ENCODE peak calls at places on chromosomes 5 and 9, in ten cellular contexts. One of them, this sample, is unnamed.

GRCh38 chr9:2424564-2425153 is 196.9 kb upstream of the VLDLR start:
- DNase-seq in adrenal gland: no peak
- DNase-seq in AG08396: no peak
- DNase-seq in GM23248: peak
- DNase-seq in cerebellum: no peak
- DNase-seq in mesothelial cell of epicardium: no peak
- DNase-seq in effector CD8-positive, alpha-beta T cell: no peak
- DNase-seq in PC-9: no peak
- DNase-seq in activated CD4-positive, alpha-beta T cell treated with anti-CD3 and anti-CD28 coated beads for 36 hours: no peak
- DNase-seq in HuH-7: no peak
- DNase-seq in this sample: no peak

GRCh38 chr9:121073038-121073437 is 1.7 kb upstream of the CNTRL start:
- DNase-seq in adrenal gland: peak
- DNase-seq in activated CD4-positive, alpha-beta T cell treated with anti-CD3 and anti-CD28 coated beads for 36 hours: no peak
- DNase-seq in AG08396: peak
- DNase-seq in cerebellum: no peak
- DNase-seq in PC-9: no peak
- DNase-seq in HuH-7: no peak
- DNase-seq in effector CD8-positive, alpha-beta T cell: no peak
- DNase-seq in mesothelial cell of epicardium: no peak
- DNase-seq in GM23248: peak
- DNase-seq in this sample: peak

GRCh38 chr5:175856408-175856807 is 15.0 kb upstream of the CPLX2 start:
- DNase-seq in PC-9: no peak
- DNase-seq in HuH-7: no peak
- DNase-seq in GM23248: no peak
- DNase-seq in activated CD4-positive, alpha-beta T cell treated with anti-CD3 and anti-CD28 coated beads for 36 hours: no peak
- DNase-seq in AG08396: no peak
- DNase-seq in effector CD8-positive, alpha-beta T cell: no peak
- DNase-seq in cerebellum: no peak
- DNase-seq in adrenal gland: no peak
- DNase-seq in mesothelial cell of epicardium: no peak
- DNase-seq in this sample: no peak

GRCh38 chr5:146409081-146409671 is 38.0 kb upstream of the TCERG1 start:
- DNase-seq in PC-9: no peak
- DNase-seq in effector CD8-positive, alpha-beta T cell: no peak
- DNase-seq in adrenal gland: no peak
- DNase-seq in activated CD4-positive, alpha-beta T cell treated with anti-CD3 and anti-CD28 coated beads for 36 hours: no peak
- DNase-seq in mesothelial cell of epicardium: no peak
- DNase-seq in GM23248: peak
- DNase-seq in AG08396: no peak
- DNase-seq in HuH-7: no peak
- DNase-seq in cerebellum: no peak
- DNase-seq in this sample: peak

GRCh38 chr5:139037732-139038131 is 160.4 kb downstream of the SIL1 start:
- DNase-seq in GM23248: peak
- DNase-seq in effector CD8-positive, alpha-beta T cell: no peak
- DNase-seq in activated CD4-positive, alpha-beta T cell treated with anti-CD3 and anti-CD28 coated beads for 36 hours: no peak
- DNase-seq in mesothelial cell of epicardium: no peak
- DNase-seq in cerebellum: no peak
- DNase-seq in PC-9: no peak
- DNase-seq in HuH-7: no peak
- DNase-seq in adrenal gland: no peak
- DNase-seq in AG08396: no peak
- DNase-seq in this sample: no peak

GRCh38 chr9:112848316-112849151 is 42.1 kb downstream of the SLC46A2 start:
- DNase-seq in HuH-7: no peak
- DNase-seq in PC-9: no peak
- DNase-seq in activated CD4-positive, alpha-beta T cell treated with anti-CD3 and anti-CD28 coated beads for 36 hours: no peak
- DNase-seq in effector CD8-positive, alpha-beta T cell: no peak
- DNase-seq in mesothelial cell of epicardium: no peak
- DNase-seq in cerebellum: no peak
- DNase-seq in GM23248: no peak
- DNase-seq in AG08396: no peak
- DNase-seq in adrenal gland: no peak
- DNase-seq in this sample: no peak

GRCh38 chr9:85602742-85603141 is 139.0 kb downstream of the AGTPBP1 start:
- DNase-seq in GM23248: no peak
- DNase-seq in AG08396: no peak
- DNase-seq in PC-9: no peak
- DNase-seq in cerebellum: no peak
- DNase-seq in activated CD4-positive, alpha-beta T cell treated with anti-CD3 and anti-CD28 coated beads for 36 hours: no peak
- DNase-seq in mesothelial cell of epicardium: no peak
- DNase-seq in adrenal gland: no peak
- DNase-seq in effector CD8-positive, alpha-beta T cell: no peak
- DNase-seq in HuH-7: no peak
- DNase-seq in this sample: no peak

GRCh38 chr9:76817489-76817888 is 53.3 kb downstream of the PCA3 start:
- DNase-seq in cerebellum: no peak
- DNase-seq in mesothelial cell of epicardium: no peak
- DNase-seq in AG08396: peak
- DNase-seq in effector CD8-positive, alpha-beta T cell: no peak
- DNase-seq in GM23248: peak
- DNase-seq in activated CD4-positive, alpha-beta T cell treated with anti-CD3 and anti-CD28 coated beads for 36 hours: no peak
- DNase-seq in adrenal gland: no peak
- DNase-seq in PC-9: no peak
- DNase-seq in HuH-7: no peak
- DNase-seq in this sample: peak

GRCh38 chr9:105319514-105319863 is 75.0 kb downstream of the SLC44A1 start:
- DNase-seq in cerebellum: no peak
- DNase-seq in effector CD8-positive, alpha-beta T cell: no peak
- DNase-seq in mesothelial cell of epicardium: no peak
- DNase-seq in HuH-7: no peak
- DNase-seq in AG08396: no peak
- DNase-seq in adrenal gland: no peak
- DNase-seq in GM23248: no peak
- DNase-seq in PC-9: no peak
- DNase-seq in activated CD4-positive, alpha-beta T cell treated with anti-CD3 and anti-CD28 coated beads for 36 hours: no peak
- DNase-seq in this sample: no peak

GRCh38 chr5:150080696-150081435 is 5.5 kb downstream of the CSF1R start:
- DNase-seq in activated CD4-positive, alpha-beta T cell treated with anti-CD3 and anti-CD28 coated beads for 36 hours: no peak
- DNase-seq in HuH-7: no peak
- DNase-seq in PC-9: no peak
- DNase-seq in adrenal gland: peak
- DNase-seq in cerebellum: no peak
- DNase-seq in AG08396: peak
- DNase-seq in effector CD8-positive, alpha-beta T cell: no peak
- DNase-seq in mesothelial cell of epicardium: no peak
- DNase-seq in GM23248: no peak
- DNase-seq in this sample: no peak

GRCh38 chr5:73152411-73153388 is 20.3 kb upstream of the TMEM174 start:
- DNase-seq in adrenal gland: no peak
- DNase-seq in GM23248: no peak
- DNase-seq in activated CD4-positive, alpha-beta T cell treated with anti-CD3 and anti-CD28 coated beads for 36 hours: no peak
- DNase-seq in HuH-7: no peak
- DNase-seq in PC-9: no peak
- DNase-seq in mesothelial cell of epicardium: no peak
- DNase-seq in AG08396: no peak
- DNase-seq in effector CD8-positive, alpha-beta T cell: no peak
- DNase-seq in cerebellum: no peak
- DNase-seq in this sample: no peak